ENCODE peak calls at places on chromosomes 2 and 18, in ten cellular contexts. One of them, this sample, is unnamed.
A peak's percentile ranks its signal among the peaks of the same experiment; 100 is the strongest.

GRCh38 chr2:235170536-235171510 is 219.0 kb downstream of the SH3BP4 start:
- DNase-seq in transverse colon: peak; percentile 35
- DNase-seq in hepatocyte: peak; percentile 58
- DNase-seq in prostate gland: no peak
- DNase-seq in pancreas: peak; percentile 15
- DNase-seq in kidney: no peak
- DNase-seq in dorsolateral prefrontal cortex: no peak
- DNase-seq in CD8-positive, alpha-beta T cell: no peak
- DNase-seq in fibroblast of the aortic adventitia: peak; percentile 65
- DNase-seq in choroid plexus epithelial cell: peak; percentile 78
- DNase-seq in this sample: peak; percentile 52

GRCh38 chr2:180196419-180196977 is 189.4 kb upstream of the CWC22 start:
- DNase-seq in hepatocyte: no peak
- DNase-seq in pancreas: no peak
- DNase-seq in choroid plexus epithelial cell: no peak
- DNase-seq in fibroblast of the aortic adventitia: no peak
- DNase-seq in dorsolateral prefrontal cortex: no peak
- DNase-seq in CD8-positive, alpha-beta T cell: no peak
- DNase-seq in prostate gland: no peak
- DNase-seq in kidney: no peak
- DNase-seq in transverse colon: no peak
- DNase-seq in this sample: no peak

GRCh38 chr18:3653859-3654441 is 204.0 kb downstream of the TGIF1 start:
- DNase-seq in prostate gland: no peak
- DNase-seq in pancreas: no peak
- DNase-seq in dorsolateral prefrontal cortex: no peak
- DNase-seq in fibroblast of the aortic adventitia: no peak
- DNase-seq in kidney: no peak
- DNase-seq in transverse colon: no peak
- DNase-seq in hepatocyte: no peak
- DNase-seq in CD8-positive, alpha-beta T cell: no peak
- DNase-seq in choroid plexus epithelial cell: no peak
- DNase-seq in this sample: no peak

GRCh38 chr2:99636432-99637034 is 146.7 kb upstream of the REV1 start:
- DNase-seq in hepatocyte: no peak
- DNase-seq in fibroblast of the aortic adventitia: no peak
- DNase-seq in CD8-positive, alpha-beta T cell: no peak
- DNase-seq in pancreas: peak; percentile 39
- DNase-seq in choroid plexus epithelial cell: no peak
- DNase-seq in kidney: peak; percentile 95
- DNase-seq in dorsolateral prefrontal cortex: peak; percentile 61
- DNase-seq in prostate gland: no peak
- DNase-seq in transverse colon: no peak
- DNase-seq in this sample: no peak

GRCh38 chr2:235227607-235228006 is 266.2 kb upstream of the AGAP1 start:
- DNase-seq in kidney: no peak
- DNase-seq in choroid plexus epithelial cell: no peak
- DNase-seq in CD8-positive, alpha-beta T cell: no peak
- DNase-seq in hepatocyte: no peak
- DNase-seq in prostate gland: no peak
- DNase-seq in fibroblast of the aortic adventitia: no peak
- DNase-seq in transverse colon: no peak
- DNase-seq in dorsolateral prefrontal cortex: no peak
- DNase-seq in pancreas: no peak
- DNase-seq in this sample: no peak

GRCh38 chr2:235157746-235158482 is 206.1 kb downstream of the SH3BP4 start:
- DNase-seq in fibroblast of the aortic adventitia: no peak
- DNase-seq in prostate gland: no peak
- DNase-seq in dorsolateral prefrontal cortex: no peak
- DNase-seq in kidney: no peak
- DNase-seq in choroid plexus epithelial cell: no peak
- DNase-seq in hepatocyte: no peak
- DNase-seq in CD8-positive, alpha-beta T cell: no peak
- DNase-seq in pancreas: no peak
- DNase-seq in transverse colon: no peak
- DNase-seq in this sample: no peak

GRCh38 chr2:237091779-237092436 is 6.2 kb downstream of the COPS8 start:
- DNase-seq in dorsolateral prefrontal cortex: no peak
- DNase-seq in pancreas: no peak
- DNase-seq in choroid plexus epithelial cell: peak; percentile 90
- DNase-seq in fibroblast of the aortic adventitia: peak; percentile 77
- DNase-seq in kidney: no peak
- DNase-seq in prostate gland: no peak
- DNase-seq in hepatocyte: no peak
- DNase-seq in CD8-positive, alpha-beta T cell: no peak
- DNase-seq in transverse colon: no peak
- DNase-seq in this sample: no peak

GRCh38 chr2:56741601-56742102 is 557.9 kb downstream of the CCDC85A start:
- DNase-seq in pancreas: no peak
- DNase-seq in prostate gland: no peak
- DNase-seq in CD8-positive, alpha-beta T cell: no peak
- DNase-seq in fibroblast of the aortic adventitia: peak; percentile 88
- DNase-seq in choroid plexus epithelial cell: peak; percentile 95
- DNase-seq in hepatocyte: peak; percentile 72
- DNase-seq in kidney: no peak
- DNase-seq in transverse colon: no peak
- DNase-seq in dorsolateral prefrontal cortex: no peak
- DNase-seq in this sample: no peak

GRCh38 chr18:48629730-48630324 is 91.0 kb downstream of the CTIF start:
- DNase-seq in CD8-positive, alpha-beta T cell: no peak
- DNase-seq in choroid plexus epithelial cell: peak; percentile 93
- DNase-seq in pancreas: no peak
- DNase-seq in dorsolateral prefrontal cortex: no peak
- DNase-seq in kidney: no peak
- DNase-seq in fibroblast of the aortic adventitia: peak; percentile 99
- DNase-seq in transverse colon: no peak
- DNase-seq in prostate gland: no peak
- DNase-seq in hepatocyte: peak; percentile 66
- DNase-seq in this sample: no peak

GRCh38 chr2:173278794-173279527 is 75.7 kb upstream of the CDCA7 start:
- DNase-seq in CD8-positive, alpha-beta T cell: no peak
- DNase-seq in transverse colon: no peak
- DNase-seq in kidney: no peak
- DNase-seq in choroid plexus epithelial cell: no peak
- DNase-seq in hepatocyte: no peak
- DNase-seq in prostate gland: no peak
- DNase-seq in pancreas: no peak
- DNase-seq in dorsolateral prefrontal cortex: no peak
- DNase-seq in fibroblast of the aortic adventitia: no peak
- DNase-seq in this sample: no peak

GRCh38 chr2:189293164-189293563 is 113.6 kb upstream of the COL5A2 start:
- DNase-seq in CD8-positive, alpha-beta T cell: no peak
- DNase-seq in pancreas: no peak
- DNase-seq in fibroblast of the aortic adventitia: peak; percentile 77
- DNase-seq in prostate gland: no peak
- DNase-seq in hepatocyte: no peak
- DNase-seq in transverse colon: no peak
- DNase-seq in choroid plexus epithelial cell: peak; percentile 81
- DNase-seq in kidney: no peak
- DNase-seq in dorsolateral prefrontal cortex: no peak
- DNase-seq in this sample: no peak

GRCh38 chr2:156999657-157000056 is 257.8 kb upstream of the GALNT5 start:
- DNase-seq in fibroblast of the aortic adventitia: no peak
- DNase-seq in pancreas: no peak
- DNase-seq in CD8-positive, alpha-beta T cell: no peak
- DNase-seq in transverse colon: no peak
- DNase-seq in dorsolateral prefrontal cortex: no peak
- DNase-seq in kidney: no peak
- DNase-seq in hepatocyte: no peak
- DNase-seq in prostate gland: no peak
- DNase-seq in choroid plexus epithelial cell: peak; percentile 2
- DNase-seq in this sample: peak; percentile 31

GRCh38 chr2:168920504-168921157 is 19.5 kb downstream of the G6PC2 start:
- DNase-seq in choroid plexus epithelial cell: peak; percentile 61
- DNase-seq in fibroblast of the aortic adventitia: peak; percentile 63
- DNase-seq in prostate gland: no peak
- DNase-seq in pancreas: no peak
- DNase-seq in transverse colon: no peak
- DNase-seq in hepatocyte: peak; percentile 58
- DNase-seq in CD8-positive, alpha-beta T cell: no peak
- DNase-seq in kidney: no peak
- DNase-seq in dorsolateral prefrontal cortex: no peak
- DNase-seq in this sample: peak; percentile 14

GRCh38 chr2:152500777-152501176 is 165.8 kb downstream of the FMNL2 start:
- DNase-seq in pancreas: no peak
- DNase-seq in fibroblast of the aortic adventitia: no peak
- DNase-seq in prostate gland: no peak
- DNase-seq in choroid plexus epithelial cell: no peak
- DNase-seq in transverse colon: no peak
- DNase-seq in hepatocyte: no peak
- DNase-seq in dorsolateral prefrontal cortex: no peak
- DNase-seq in kidney: no peak
- DNase-seq in CD8-positive, alpha-beta T cell: no peak
- DNase-seq in this sample: no peak

GRCh38 chr2:152497481-152498052 is 162.6 kb downstream of the FMNL2 start:
- DNase-seq in hepatocyte: peak; percentile 59
- DNase-seq in CD8-positive, alpha-beta T cell: no peak
- DNase-seq in transverse colon: no peak
- DNase-seq in pancreas: peak; percentile 25
- DNase-seq in dorsolateral prefrontal cortex: no peak
- DNase-seq in choroid plexus epithelial cell: peak; percentile 91
- DNase-seq in fibroblast of the aortic adventitia: peak; percentile 93
- DNase-seq in kidney: no peak
- DNase-seq in prostate gland: no peak
- DNase-seq in this sample: no peak

GRCh38 chr2:152499411-152499810 is 164.4 kb downstream of the FMNL2 start:
- DNase-seq in pancreas: no peak
- DNase-seq in dorsolateral prefrontal cortex: no peak
- DNase-seq in CD8-positive, alpha-beta T cell: no peak
- DNase-seq in choroid plexus epithelial cell: peak; percentile 35
- DNase-seq in fibroblast of the aortic adventitia: peak; percentile 43
- DNase-seq in kidney: no peak
- DNase-seq in prostate gland: no peak
- DNase-seq in transverse colon: no peak
- DNase-seq in hepatocyte: no peak
- DNase-seq in this sample: no peak

GRCh38 chr2:152500336-152500735 is 165.4 kb downstream of the FMNL2 start:
- DNase-seq in CD8-positive, alpha-beta T cell: no peak
- DNase-seq in kidney: no peak
- DNase-seq in fibroblast of the aortic adventitia: no peak
- DNase-seq in prostate gland: no peak
- DNase-seq in transverse colon: no peak
- DNase-seq in dorsolateral prefrontal cortex: no peak
- DNase-seq in choroid plexus epithelial cell: no peak
- DNase-seq in pancreas: no peak
- DNase-seq in hepatocyte: no peak
- DNase-seq in this sample: no peak

GRCh38 chr2:152499921-152500320 is 164.9 kb downstream of the FMNL2 start:
- DNase-seq in choroid plexus epithelial cell: peak; percentile 96
- DNase-seq in dorsolateral prefrontal cortex: no peak
- DNase-seq in fibroblast of the aortic adventitia: peak; percentile 65
- DNase-seq in hepatocyte: no peak
- DNase-seq in kidney: no peak
- DNase-seq in pancreas: no peak
- DNase-seq in transverse colon: no peak
- DNase-seq in CD8-positive, alpha-beta T cell: no peak
- DNase-seq in prostate gland: no peak
- DNase-seq in this sample: no peak
- H3K4me3 ChIP-seq in choroid plexus epithelial cell: no peak overlapping the region
- H3K4me3 ChIP-seq in dorsolateral prefrontal cortex: no peak overlapping the region
- H3K4me3 ChIP-seq in fibroblast of the aortic adventitia: peak overlapping the region; percentile 11
- H3K4me3 ChIP-seq in hepatocyte: no peak overlapping the region
- H3K4me3 ChIP-seq in kidney: peak overlapping the region; percentile 3
- H3K4me3 ChIP-seq in pancreas: no peak overlapping the region
- H3K4me3 ChIP-seq in transverse colon: no peak overlapping the region
- H3K4me3 ChIP-seq in CD8-positive, alpha-beta T cell: no peak overlapping the region
- H3K4me3 ChIP-seq in prostate gland: no peak overlapping the region
- H3K4me3 ChIP-seq in this sample: no peak overlapping the region

DNA sequence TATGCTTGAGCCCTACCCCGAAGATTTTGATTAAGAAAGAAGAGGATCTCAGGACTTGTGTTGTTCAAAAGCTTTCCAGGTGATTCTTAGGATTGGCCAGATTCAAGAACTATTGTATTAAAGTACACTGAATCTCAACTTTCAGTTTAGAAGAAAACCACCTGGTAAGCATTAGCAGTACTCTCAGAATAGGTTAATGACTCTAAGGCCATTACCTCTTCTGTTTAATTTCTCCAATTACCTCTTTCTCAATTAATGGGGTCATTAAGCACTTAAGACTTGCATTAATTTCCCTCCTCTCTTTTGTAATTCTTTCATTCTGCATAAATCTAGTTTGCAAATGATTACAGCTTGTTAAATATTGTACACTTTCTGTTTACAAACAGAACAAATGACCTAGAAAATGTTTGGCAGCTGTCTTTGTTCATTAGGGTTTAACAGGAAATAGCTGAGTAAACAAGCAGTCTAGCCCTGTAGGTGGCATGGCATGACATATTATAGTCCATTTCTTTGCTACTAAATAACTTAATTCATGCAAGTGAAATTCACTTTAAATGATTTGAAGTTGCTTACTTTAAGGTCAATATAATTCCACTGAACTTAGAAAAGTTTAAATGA is 20.4 kb upstream of the TDRD15 start:
- DNase-seq in choroid plexus epithelial cell: no peak
- DNase-seq in fibroblast of the aortic adventitia: no peak
- DNase-seq in hepatocyte: no peak
- DNase-seq in pancreas: no peak
- DNase-seq in CD8-positive, alpha-beta T cell: no peak
- DNase-seq in prostate gland: no peak
- DNase-seq in transverse colon: no peak
- DNase-seq in kidney: no peak
- DNase-seq in dorsolateral prefrontal cortex: no peak
- DNase-seq in this sample: peak; percentile 30
- TF ChIP-seq CTCF in choroid plexus epithelial cell: no peak
- TF ChIP-seq CTCF in fibroblast of the aortic adventitia: no peak
- TF ChIP-seq CTCF in hepatocyte: no peak
- TF ChIP-seq CTCF in pancreas: no peak
- TF ChIP-seq CTCF in CD8-positive, alpha-beta T cell: no peak
- TF ChIP-seq CTCF in prostate gland: no peak
- TF ChIP-seq CTCF in transverse colon: no peak
- TF ChIP-seq CTCF in kidney: no peak
- TF ChIP-seq CTCF in dorsolateral prefrontal cortex: no peak
- TF ChIP-seq CTCF in this sample: peak; percentile 21

DNA sequence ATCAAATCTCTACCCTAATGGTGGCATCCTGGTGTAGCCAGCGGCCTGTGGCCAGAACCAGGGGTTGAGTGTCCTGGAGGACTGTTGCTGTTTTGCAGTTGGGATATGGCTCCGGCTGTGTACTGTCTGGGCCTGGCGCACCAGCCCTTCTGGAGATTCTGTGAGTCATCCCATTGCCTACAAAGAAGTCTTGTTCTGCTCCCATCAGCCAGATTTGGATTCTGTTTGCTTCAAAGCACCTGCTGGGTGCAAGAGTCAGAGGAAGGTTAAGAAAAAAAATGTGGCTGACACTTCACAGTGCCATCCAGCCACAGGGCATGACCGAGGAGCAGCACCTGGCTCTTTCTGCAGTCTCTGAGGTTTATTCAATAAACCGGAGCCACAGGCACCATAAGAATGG is 41.0 kb upstream of the ASAP2 start:
- DNase-seq in dorsolateral prefrontal cortex: peak; percentile 38
- DNase-seq in choroid plexus epithelial cell: peak; percentile 29
- DNase-seq in kidney: no peak
- DNase-seq in fibroblast of the aortic adventitia: peak; percentile 58
- DNase-seq in prostate gland: no peak
- DNase-seq in pancreas: no peak
- DNase-seq in hepatocyte: no peak
- DNase-seq in transverse colon: no peak
- DNase-seq in CD8-positive, alpha-beta T cell: no peak
- DNase-seq in this sample: no peak
- H3K4me3 ChIP-seq in dorsolateral prefrontal cortex: no peak overlapping the region
- H3K4me3 ChIP-seq in choroid plexus epithelial cell: no peak overlapping the region
- H3K4me3 ChIP-seq in kidney: no peak overlapping the region
- H3K4me3 ChIP-seq in fibroblast of the aortic adventitia: no peak overlapping the region
- H3K4me3 ChIP-seq in prostate gland: no peak overlapping the region
- H3K4me3 ChIP-seq in pancreas: no peak overlapping the region
- H3K4me3 ChIP-seq in hepatocyte: no peak overlapping the region
- H3K4me3 ChIP-seq in transverse colon: no peak overlapping the region
- H3K4me3 ChIP-seq in CD8-positive, alpha-beta T cell: no peak overlapping the region
- H3K4me3 ChIP-seq in this sample: no peak overlapping the region

GRCh38 chr2:71851094-71851755 is 296.4 kb downstream of the CYP26B1 start:
- DNase-seq in pancreas: no peak
- DNase-seq in prostate gland: no peak
- DNase-seq in fibroblast of the aortic adventitia: peak; percentile 25
- DNase-seq in CD8-positive, alpha-beta T cell: no peak
- DNase-seq in choroid plexus epithelial cell: no peak
- DNase-seq in transverse colon: no peak
- DNase-seq in kidney: no peak
- DNase-seq in dorsolateral prefrontal cortex: peak; percentile 14
- DNase-seq in hepatocyte: no peak
- DNase-seq in this sample: no peak
- TF ChIP-seq CTCF in pancreas: no peak
- TF ChIP-seq CTCF in prostate gland: no peak
- TF ChIP-seq CTCF in fibroblast of the aortic adventitia: no peak
- TF ChIP-seq CTCF in CD8-positive, alpha-beta T cell: no peak
- TF ChIP-seq CTCF in choroid plexus epithelial cell: no peak
- TF ChIP-seq CTCF in transverse colon: no peak
- TF ChIP-seq CTCF in kidney: no peak
- TF ChIP-seq CTCF in dorsolateral prefrontal cortex: no peak
- TF ChIP-seq CTCF in hepatocyte: no peak
- TF ChIP-seq CTCF in this sample: no peak

This sample was measured in LNCaP clone FGC.